ENCODE peak calls at places on chromosomes 7 and 10, in five cellular contexts. One of them, this sample, is unnamed.

GRCh38 chr7:87370660-87371180 is 25.3 kb downstream of the CROT start:
- DNase-seq in H9: no peak
- DNase-seq in colonic mucosa: no peak
- DNase-seq in brain microvascular endothelial cell: peak; percentile 25
- DNase-seq in AG09319: no peak
- DNase-seq in this sample: no peak

GRCh38 chr10:29078919-29079318 is 210.0 kb upstream of the LYZL1 start:
- DNase-seq in colonic mucosa: no peak
- DNase-seq in AG09319: no peak
- DNase-seq in H9: no peak
- DNase-seq in brain microvascular endothelial cell: no peak
- DNase-seq in this sample: no peak

GRCh38 chr7:36355490-36355889 is 34.2 kb upstream of the ANLN start:
- DNase-seq in AG09319: no peak
- DNase-seq in brain microvascular endothelial cell: no peak
- DNase-seq in colonic mucosa: no peak
- DNase-seq in H9: no peak
- DNase-seq in this sample: no peak

GRCh38 chr10:125105155-125105554 is 55.2 kb downstream of the CTBP2 start:
- DNase-seq in AG09319: no peak
- DNase-seq in H9: no peak
- DNase-seq in colonic mucosa: no peak
- DNase-seq in brain microvascular endothelial cell: no peak
- DNase-seq in this sample: no peak

GRCh38 chr7:82789883-82790609 is 346.5 kb upstream of the CACNA2D1 start:
- DNase-seq in brain microvascular endothelial cell: peak; percentile 45
- DNase-seq in colonic mucosa: no peak
- DNase-seq in AG09319: no peak
- DNase-seq in H9: no peak
- DNase-seq in this sample: no peak

GRCh38 chr10:19999440-19999839 is 183.2 kb downstream of the PLXDC2 start:
- DNase-seq in AG09319: no peak
- DNase-seq in brain microvascular endothelial cell: no peak
- DNase-seq in H9: no peak
- DNase-seq in colonic mucosa: no peak
- DNase-seq in this sample: no peak

GRCh38 chr7:95794917-95795515 is 22.7 kb downstream of the DYNC1I1 start:
- DNase-seq in brain microvascular endothelial cell: peak; percentile 33
- DNase-seq in H9: peak; percentile 44
- DNase-seq in colonic mucosa: no peak
- DNase-seq in AG09319: no peak
- DNase-seq in this sample: no peak

GRCh38 chr10:49056356-49056755 is 59.0 kb downstream of the VSTM4 start:
- DNase-seq in brain microvascular endothelial cell: no peak
- DNase-seq in H9: no peak
- DNase-seq in colonic mucosa: no peak
- DNase-seq in AG09319: no peak
- DNase-seq in this sample: no peak

GRCh38 chr7:121544726-121545125 is 148.6 kb upstream of the FAM3C start:
- DNase-seq in H9: no peak
- DNase-seq in colonic mucosa: no peak
- DNase-seq in brain microvascular endothelial cell: peak; percentile 85
- DNase-seq in AG09319: peak; percentile 41
- DNase-seq in this sample: no peak

GRCh38 chr7:53740971-53741370 is 705.5 kb downstream of the POM121L12 start:
- DNase-seq in AG09319: no peak
- DNase-seq in H9: no peak
- DNase-seq in brain microvascular endothelial cell: no peak
- DNase-seq in colonic mucosa: no peak
- DNase-seq in this sample: no peak

GRCh38 chr7:125516194-125516593 is 586.6 kb upstream of the POT1 start:
- DNase-seq in H9: no peak
- DNase-seq in AG09319: no peak
- DNase-seq in colonic mucosa: no peak
- DNase-seq in brain microvascular endothelial cell: no peak
- DNase-seq in this sample: no peak

GRCh38 chr7:55314967-55315366 is 50.2 kb upstream of the LANCL2 start:
- DNase-seq in AG09319: no peak
- DNase-seq in H9: no peak
- DNase-seq in colonic mucosa: no peak
- DNase-seq in brain microvascular endothelial cell: no peak
- DNase-seq in this sample: no peak

GRCh38 chr10:79387974-79388850 is 40.9 kb downstream of the PPIF start:
- DNase-seq in AG09319: no peak
- DNase-seq in H9: peak; percentile 15
- DNase-seq in colonic mucosa: peak; percentile 16
- DNase-seq in brain microvascular endothelial cell: no peak
- DNase-seq in this sample: peak; percentile 41

GRCh38 chr7:43669286-43670081 is 59.8 kb downstream of the COA1 start:
- DNase-seq in AG09319: no peak
- DNase-seq in brain microvascular endothelial cell: no peak
- DNase-seq in colonic mucosa: no peak
- DNase-seq in H9: peak; percentile 96
- DNase-seq in this sample: no peak

GRCh38 chr7:46859963-46860475 is 721.9 kb downstream of the TNS3 start:
- DNase-seq in H9: no peak
- DNase-seq in AG09319: no peak
- DNase-seq in colonic mucosa: no peak
- DNase-seq in brain microvascular endothelial cell: no peak
- DNase-seq in this sample: no peak

GRCh38 chr7:138023618-138024333 is 21.9 kb upstream of the CREB3L2 start:
- DNase-seq in colonic mucosa: no peak
- DNase-seq in brain microvascular endothelial cell: no peak
- DNase-seq in AG09319: no peak
- DNase-seq in H9: no peak
- DNase-seq in this sample: no peak

GRCh38 chr7:130559184-130559583 is 67.3 kb downstream of the MEST start:
- DNase-seq in H9: no peak
- DNase-seq in colonic mucosa: no peak
- DNase-seq in AG09319: no peak
- DNase-seq in brain microvascular endothelial cell: no peak
- DNase-seq in this sample: no peak

GRCh38 chr10:86655173-86655540 is 810 bp downstream of the OPN4 start:
- DNase-seq in brain microvascular endothelial cell: no peak
- DNase-seq in AG09319: no peak
- DNase-seq in colonic mucosa: no peak
- DNase-seq in H9: no peak
- DNase-seq in this sample: peak; percentile 58

GRCh38 chr7:73436031-73436929 is 2.7 kb downstream of the FZD9 start:
- DNase-seq in AG09319: no peak
- DNase-seq in brain microvascular endothelial cell: peak; percentile 27
- DNase-seq in colonic mucosa: no peak
- DNase-seq in H9: no peak
- DNase-seq in this sample: no peak

GRCh38 chr10:8056378-8056777 is 1.9 kb downstream of the GATA3 start:
- DNase-seq in brain microvascular endothelial cell: no peak
- DNase-seq in colonic mucosa: no peak
- DNase-seq in H9: no peak
- DNase-seq in AG09319: no peak
- DNase-seq in this sample: no peak

DNA sequence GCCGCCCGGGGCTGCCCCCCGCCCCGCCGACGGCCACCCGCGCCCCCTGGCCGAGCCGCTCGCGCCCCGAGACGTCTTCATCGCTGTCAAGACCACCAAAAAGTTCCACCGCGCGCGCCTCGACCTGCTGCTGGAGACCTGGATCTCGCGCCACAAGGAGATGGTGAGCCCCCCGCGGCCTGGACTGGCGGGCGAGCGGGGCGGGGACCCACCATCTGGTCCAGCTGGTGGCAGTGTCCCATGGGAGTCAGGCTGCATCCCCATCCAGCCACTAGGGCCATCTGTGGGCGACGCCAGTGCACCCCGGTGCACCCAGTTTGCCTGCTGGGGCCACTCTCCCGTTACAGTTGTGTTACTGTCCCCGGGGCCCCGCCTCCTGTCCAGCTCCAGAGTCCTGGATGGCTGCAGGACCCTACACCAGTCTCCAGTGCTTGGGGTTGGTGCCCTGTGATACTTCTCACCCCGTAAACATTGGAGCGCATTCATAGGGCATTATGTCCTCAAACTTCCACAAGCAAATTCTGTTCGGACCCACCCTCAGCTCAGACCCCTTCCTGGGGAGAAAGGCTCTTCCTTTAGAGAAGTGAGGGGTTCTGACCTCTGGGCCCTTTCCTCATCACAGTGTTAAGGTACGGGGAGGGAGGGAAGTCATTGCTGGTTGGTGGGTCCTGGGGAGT is 695 bp downstream of the LFNG start:
- DNase-seq in brain microvascular endothelial cell: no peak
- DNase-seq in AG09319: no peak
- DNase-seq in colonic mucosa: peak; percentile 68
- DNase-seq in H9: no peak
- DNase-seq in this sample: no peak
- TF ChIP-seq CTCF in brain microvascular endothelial cell: peak; percentile 7
- TF ChIP-seq CTCF in AG09319: no peak
- TF ChIP-seq CTCF in colonic mucosa: no peak
- TF ChIP-seq CTCF in H9: peak; percentile 23
- TF ChIP-seq CTCF in this sample: no peak

DNA sequence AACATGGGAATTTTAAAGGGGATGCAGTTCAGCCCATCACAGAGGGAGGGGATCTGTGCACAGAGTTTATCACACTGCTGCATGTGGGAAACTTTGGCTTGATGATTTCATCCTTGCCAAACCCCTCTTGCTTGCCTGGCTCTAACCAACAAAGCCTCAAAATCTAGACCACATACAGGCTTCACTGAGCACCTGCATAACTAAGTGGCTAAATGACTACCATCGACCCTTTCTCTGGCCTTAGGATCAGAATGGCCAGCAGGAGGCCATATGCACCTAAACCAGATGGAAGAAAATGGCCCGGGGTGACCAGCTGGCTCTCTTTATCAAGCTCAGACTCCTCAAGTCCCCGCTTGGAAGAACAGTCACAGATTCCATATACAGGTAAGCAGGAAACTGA is 15.6 kb upstream of the ZNF25 start:
- DNase-seq in AG09319: no peak
- DNase-seq in brain microvascular endothelial cell: no peak
- DNase-seq in colonic mucosa: no peak
- DNase-seq in H9: no peak
- DNase-seq in this sample: no peak
- TF ChIP-seq CTCF in AG09319: no peak
- TF ChIP-seq CTCF in brain microvascular endothelial cell: no peak
- TF ChIP-seq CTCF in colonic mucosa: no peak
- TF ChIP-seq CTCF in H9: no peak
- TF ChIP-seq CTCF in this sample: no peak

GRCh38 chr7:157875230-157876179 is 538.7 kb downstream of the DNAJB6 start:
- DNase-seq in colonic mucosa: no peak
- DNase-seq in H9: peak; percentile 80
- DNase-seq in brain microvascular endothelial cell: peak; percentile 58
- DNase-seq in AG09319: no peak
- DNase-seq in this sample: no peak
- TF ChIP-seq CTCF in colonic mucosa: peak; percentile 46
- TF ChIP-seq CTCF in H9: peak; percentile 92
- TF ChIP-seq CTCF in brain microvascular endothelial cell: peak; percentile 49
- TF ChIP-seq CTCF in AG09319: no peak
- TF ChIP-seq CTCF in this sample: no peak

DNA sequence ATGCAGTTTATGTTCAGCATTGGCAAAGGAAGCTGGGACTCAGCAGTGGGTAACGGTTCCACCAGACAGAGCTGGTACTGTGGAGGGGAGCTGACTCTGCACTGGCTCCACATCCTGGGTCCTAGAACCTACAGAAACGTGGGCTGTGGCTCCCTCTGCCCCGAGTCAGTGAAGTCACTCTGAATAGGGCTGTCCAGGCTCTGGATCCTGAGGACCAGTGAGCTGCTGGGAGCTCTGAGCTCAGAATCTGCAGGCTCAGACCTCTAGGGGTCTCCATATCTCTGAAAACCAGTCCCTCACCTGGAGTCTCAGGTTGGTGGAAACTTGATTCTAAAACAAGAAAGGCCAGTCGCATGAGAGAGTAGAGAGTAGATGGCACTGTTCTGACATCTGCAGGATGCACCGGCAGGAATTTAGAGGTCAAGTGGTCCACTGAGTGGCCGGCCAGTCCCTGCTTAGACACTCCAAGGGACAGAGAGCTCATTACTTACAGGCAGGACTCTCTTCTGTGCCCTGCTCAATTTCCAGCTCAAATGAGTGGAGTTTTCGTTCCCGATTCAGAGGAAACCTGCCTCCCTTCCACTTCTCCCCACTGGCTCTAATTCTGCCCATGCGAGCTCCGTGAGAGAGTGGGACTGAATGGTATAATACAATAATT is 18.6 kb downstream of the NPFFR1 start:
- DNase-seq in colonic mucosa: no peak
- DNase-seq in brain microvascular endothelial cell: no peak
- DNase-seq in H9: peak; percentile 88
- DNase-seq in AG09319: no peak
- DNase-seq in this sample: peak; percentile 35
- TF ChIP-seq CTCF in colonic mucosa: no peak
- TF ChIP-seq CTCF in brain microvascular endothelial cell: peak; percentile 60
- TF ChIP-seq CTCF in H9: peak; percentile 73
- TF ChIP-seq CTCF in AG09319: no peak
- TF ChIP-seq CTCF in this sample: no peak

DNA sequence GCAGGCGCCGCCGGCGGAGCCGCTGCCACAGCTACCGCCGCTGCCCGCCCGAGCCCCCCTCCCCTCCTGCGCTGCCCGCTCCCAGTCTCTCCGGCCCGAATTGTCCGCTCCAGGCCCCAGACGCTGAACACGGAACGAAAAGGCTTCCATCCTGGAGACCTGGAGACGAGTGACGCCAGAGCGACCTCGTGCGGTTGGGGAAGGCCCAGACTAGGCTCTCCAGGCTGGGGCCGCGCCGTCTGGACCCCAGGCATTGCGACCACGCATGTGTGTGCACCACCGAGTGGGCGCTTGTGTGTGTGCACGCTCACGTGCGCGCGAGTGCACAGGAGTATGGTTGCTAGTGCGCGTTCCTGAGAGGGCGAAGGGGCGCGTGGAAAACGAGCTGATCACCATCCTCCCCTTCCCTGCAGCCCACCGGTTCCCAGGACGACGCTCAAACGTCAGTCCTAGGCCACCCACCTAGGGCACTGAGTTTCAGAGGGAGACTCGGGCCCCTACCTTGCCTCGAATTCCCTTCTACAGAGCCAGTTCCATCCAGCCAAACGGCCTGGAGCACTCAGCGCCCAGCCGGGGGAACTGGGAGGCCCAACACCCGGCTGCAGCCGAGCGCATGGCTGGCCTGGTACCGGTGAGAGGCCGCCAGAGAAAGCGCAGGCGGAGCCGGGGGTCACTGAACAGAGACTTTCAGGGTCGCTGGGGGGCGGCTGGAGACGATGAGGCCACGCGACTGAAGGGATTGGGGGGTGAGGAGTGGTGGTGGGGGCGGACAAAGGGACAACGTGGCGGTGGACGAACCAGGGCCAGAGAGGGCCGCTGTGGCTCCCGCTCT is 11.6 kb downstream of the LBX1 start:
- DNase-seq in colonic mucosa: no peak
- DNase-seq in brain microvascular endothelial cell: no peak
- DNase-seq in AG09319: no peak
- DNase-seq in H9: peak; percentile 88
- DNase-seq in this sample: no peak
- TF ChIP-seq CTCF in colonic mucosa: no peak
- TF ChIP-seq CTCF in brain microvascular endothelial cell: peak; percentile 50
- TF ChIP-seq CTCF in AG09319: peak; percentile 28
- TF ChIP-seq CTCF in H9: peak; percentile 67
- TF ChIP-seq CTCF in this sample: no peak